ENCODE peak calls at places on chromosomes 11 and 22, in nine cellular contexts. One of them, this sample, is unnamed.

GRCh38 chr22:42427211-42427610 is 5.0 kb downstream of the NFAM1 start:
- DNase-seq in heart right ventricle: no peak
- DNase-seq in body of pancreas: no peak
- DNase-seq in brain microvascular endothelial cell: no peak
- DNase-seq in cardiac muscle cell: no peak
- DNase-seq in H1: no peak
- DNase-seq in ovary: no peak
- DNase-seq in GM23338: no peak
- DNase-seq in lung: no peak
- DNase-seq in this sample: no peak

GRCh38 chr11:10973416-10973815 is 115.6 kb upstream of the ZBED5 start:
- DNase-seq in GM23338: no peak
- DNase-seq in brain microvascular endothelial cell: no peak
- DNase-seq in body of pancreas: peak; percentile 6
- DNase-seq in ovary: no peak
- DNase-seq in H1: no peak
- DNase-seq in heart right ventricle: no peak
- DNase-seq in lung: no peak
- DNase-seq in cardiac muscle cell: no peak
- DNase-seq in this sample: no peak

GRCh38 chr22:38940985-38941384 is 16.4 kb upstream of the APOBEC3A start:
- DNase-seq in cardiac muscle cell: no peak
- DNase-seq in heart right ventricle: no peak
- DNase-seq in body of pancreas: no peak
- DNase-seq in H1: no peak
- DNase-seq in brain microvascular endothelial cell: no peak
- DNase-seq in GM23338: no peak
- DNase-seq in ovary: no peak
- DNase-seq in lung: no peak
- DNase-seq in this sample: no peak

GRCh38 chr11:7582338-7582985 is 68.7 kb downstream of the PPFIBP2 start:
- DNase-seq in H1: no peak
- DNase-seq in cardiac muscle cell: no peak
- DNase-seq in GM23338: no peak
- DNase-seq in body of pancreas: no peak
- DNase-seq in ovary: peak; percentile 56
- DNase-seq in heart right ventricle: no peak
- DNase-seq in brain microvascular endothelial cell: no peak
- DNase-seq in lung: no peak
- DNase-seq in this sample: no peak

GRCh38 chr11:120147094-120147949 is 9.4 kb upstream of the TRIM29 start:
- DNase-seq in ovary: no peak
- DNase-seq in brain microvascular endothelial cell: no peak
- DNase-seq in lung: no peak
- DNase-seq in H1: peak; percentile 41
- DNase-seq in GM23338: no peak
- DNase-seq in cardiac muscle cell: no peak
- DNase-seq in body of pancreas: no peak
- DNase-seq in heart right ventricle: no peak
- DNase-seq in this sample: no peak

GRCh38 chr11:82523141-82523540 is 210.5 kb downstream of the FAM181B start:
- DNase-seq in heart right ventricle: no peak
- DNase-seq in lung: no peak
- DNase-seq in ovary: peak; percentile 31
- DNase-seq in H1: no peak
- DNase-seq in body of pancreas: peak; percentile 14
- DNase-seq in cardiac muscle cell: no peak
- DNase-seq in brain microvascular endothelial cell: no peak
- DNase-seq in GM23338: peak; percentile 48
- DNase-seq in this sample: no peak

GRCh38 chr11:28619870-28620540 is 511.8 kb downstream of the METTL15 start:
- DNase-seq in brain microvascular endothelial cell: peak; percentile 63
- DNase-seq in ovary: no peak
- DNase-seq in heart right ventricle: no peak
- DNase-seq in GM23338: no peak
- DNase-seq in lung: no peak
- DNase-seq in H1: no peak
- DNase-seq in cardiac muscle cell: no peak
- DNase-seq in body of pancreas: no peak
- DNase-seq in this sample: no peak

GRCh38 chr11:57315491-57315890 is 9.3 kb downstream of the TNKS1BP1 start:
- DNase-seq in heart right ventricle: no peak
- DNase-seq in brain microvascular endothelial cell: peak; percentile 54
- DNase-seq in ovary: no peak
- DNase-seq in cardiac muscle cell: no peak
- DNase-seq in lung: no peak
- DNase-seq in body of pancreas: peak; percentile 72
- DNase-seq in GM23338: peak; percentile 50
- DNase-seq in H1: no peak
- DNase-seq in this sample: no peak

GRCh38 chr11:61776561-61777075 is 15.8 kb downstream of the TMEM258 start:
- DNase-seq in heart right ventricle: peak; percentile 38
- DNase-seq in brain microvascular endothelial cell: peak; percentile 67
- DNase-seq in ovary: peak; percentile 76
- DNase-seq in lung: peak; percentile 41
- DNase-seq in GM23338: peak; percentile 85
- DNase-seq in H1: peak; percentile 89
- DNase-seq in body of pancreas: peak; percentile 76
- DNase-seq in cardiac muscle cell: peak; percentile 71
- DNase-seq in this sample: peak; percentile 65

GRCh38 chr11:3160252-3161031 is 4.7 kb downstream of the OSBPL5 start:
- DNase-seq in heart right ventricle: peak; percentile 87
- DNase-seq in lung: peak; percentile 84
- DNase-seq in GM23338: peak; percentile 98
- DNase-seq in H1: peak; percentile 91
- DNase-seq in body of pancreas: peak; percentile 87
- DNase-seq in cardiac muscle cell: peak; percentile 96
- DNase-seq in ovary: peak; percentile 88
- DNase-seq in brain microvascular endothelial cell: peak; percentile 90
- DNase-seq in this sample: peak; percentile 14

GRCh38 chr22:44088976-44089570 is 65.0 kb downstream of the PARVB start:
- DNase-seq in lung: no peak
- DNase-seq in body of pancreas: no peak
- DNase-seq in H1: no peak
- DNase-seq in cardiac muscle cell: no peak
- DNase-seq in brain microvascular endothelial cell: peak; percentile 42
- DNase-seq in heart right ventricle: peak; percentile 61
- DNase-seq in ovary: no peak
- DNase-seq in GM23338: no peak
- DNase-seq in this sample: no peak

GRCh38 chr11:56497010-56497409 is 5.8 kb upstream of the OR5M8 start:
- DNase-seq in heart right ventricle: no peak
- DNase-seq in brain microvascular endothelial cell: no peak
- DNase-seq in cardiac muscle cell: no peak
- DNase-seq in ovary: no peak
- DNase-seq in body of pancreas: no peak
- DNase-seq in GM23338: no peak
- DNase-seq in lung: no peak
- DNase-seq in H1: no peak
- DNase-seq in this sample: no peak

GRCh38 chr11:84865257-84865656 is 761.9 kb downstream of the DLG2 start:
- DNase-seq in ovary: no peak
- DNase-seq in H1: no peak
- DNase-seq in cardiac muscle cell: no peak
- DNase-seq in lung: no peak
- DNase-seq in heart right ventricle: no peak
- DNase-seq in body of pancreas: no peak
- DNase-seq in brain microvascular endothelial cell: no peak
- DNase-seq in GM23338: no peak
- DNase-seq in this sample: no peak

GRCh38 chr11:111329306-111330204 is 31.2 kb downstream of the POU2AF3 start:
- DNase-seq in cardiac muscle cell: no peak
- DNase-seq in GM23338: no peak
- DNase-seq in H1: no peak
- DNase-seq in body of pancreas: peak; percentile 71
- DNase-seq in ovary: peak; percentile 58
- DNase-seq in lung: no peak
- DNase-seq in brain microvascular endothelial cell: no peak
- DNase-seq in heart right ventricle: peak; percentile 48
- DNase-seq in this sample: no peak

GRCh38 chr22:23431337-23432072 is 148.6 kb downstream of the IGLL1 start:
- DNase-seq in H1: no peak
- DNase-seq in body of pancreas: no peak
- DNase-seq in cardiac muscle cell: peak; percentile 30
- DNase-seq in GM23338: no peak
- DNase-seq in lung: no peak
- DNase-seq in ovary: peak; percentile 35
- DNase-seq in heart right ventricle: no peak
- DNase-seq in brain microvascular endothelial cell: peak; percentile 40
- DNase-seq in this sample: no peak

GRCh38 chr11:46661836-46662235 is 38.6 kb downstream of the ARHGAP1 start:
- DNase-seq in lung: no peak
- DNase-seq in H1: no peak
- DNase-seq in cardiac muscle cell: no peak
- DNase-seq in GM23338: no peak
- DNase-seq in brain microvascular endothelial cell: no peak
- DNase-seq in heart right ventricle: no peak
- DNase-seq in ovary: no peak
- DNase-seq in body of pancreas: no peak
- DNase-seq in this sample: no peak

GRCh38 chr11:91970604-91971003 is 254.0 kb upstream of the FAT3 start:
- DNase-seq in cardiac muscle cell: no peak
- DNase-seq in GM23338: no peak
- DNase-seq in lung: no peak
- DNase-seq in ovary: no peak
- DNase-seq in H1: no peak
- DNase-seq in body of pancreas: no peak
- DNase-seq in heart right ventricle: no peak
- DNase-seq in brain microvascular endothelial cell: no peak
- DNase-seq in this sample: no peak

GRCh38 chr11:69211540-69212120 is 55.9 kb downstream of the SMIM38 start:
- DNase-seq in GM23338: no peak
- DNase-seq in brain microvascular endothelial cell: no peak
- DNase-seq in heart right ventricle: no peak
- DNase-seq in cardiac muscle cell: no peak
- DNase-seq in H1: no peak
- DNase-seq in lung: no peak
- DNase-seq in body of pancreas: no peak
- DNase-seq in ovary: no peak
- DNase-seq in this sample: no peak

GRCh38 chr22:17851754-17852153 is 77.5 kb upstream of the BID start:
- DNase-seq in cardiac muscle cell: peak; percentile 68
- DNase-seq in body of pancreas: no peak
- DNase-seq in GM23338: no peak
- DNase-seq in ovary: no peak
- DNase-seq in heart right ventricle: peak; percentile 57
- DNase-seq in brain microvascular endothelial cell: no peak
- DNase-seq in H1: no peak
- DNase-seq in lung: no peak
- DNase-seq in this sample: no peak
- H3K36me3 ChIP-seq in cardiac muscle cell: peaks cover 5% of the 10 kb centered on the region
- H3K36me3 ChIP-seq in body of pancreas: peaks cover 2% of the 10 kb centered on the region
- H3K36me3 ChIP-seq in GM23338: no peaks in the 10 kb centered on the region
- H3K36me3 ChIP-seq in ovary: no peaks in the 10 kb centered on the region
- H3K36me3 ChIP-seq in heart right ventricle: no peaks in the 10 kb centered on the region
- H3K36me3 ChIP-seq in brain microvascular endothelial cell: no peaks in the 10 kb centered on the region
- H3K36me3 ChIP-seq in H1: no peaks in the 10 kb centered on the region
- H3K36me3 ChIP-seq in lung: no peaks in the 10 kb centered on the region
- H3K36me3 ChIP-seq in this sample: peaks cover 87% of the 10 kb centered on the region

DNA sequence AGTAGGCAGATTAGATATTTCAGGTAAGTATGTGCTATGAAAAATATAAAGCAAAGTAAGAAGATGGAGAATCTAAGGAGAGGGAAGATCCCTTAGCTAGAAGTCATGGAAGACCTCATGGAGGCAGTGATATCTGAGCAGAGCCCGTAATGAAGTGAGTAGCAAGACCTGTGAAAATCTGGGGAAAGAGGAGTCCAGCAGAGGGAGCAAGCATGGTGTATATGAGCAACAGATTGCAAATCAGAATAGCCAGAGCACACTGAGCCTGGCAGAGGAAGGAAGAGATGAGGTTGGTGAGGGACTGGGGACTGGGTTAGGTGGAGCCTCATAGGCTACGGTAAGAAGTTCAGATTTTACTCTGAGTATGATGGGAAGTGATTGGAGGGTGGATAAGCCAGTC is 9.4 kb downstream of the LHFPL7 start:
- DNase-seq in GM23338: peak; percentile 66
- DNase-seq in heart right ventricle: no peak
- DNase-seq in cardiac muscle cell: peak; percentile 29
- DNase-seq in ovary: no peak
- DNase-seq in body of pancreas: peak; percentile 21
- DNase-seq in brain microvascular endothelial cell: peak; percentile 44
- DNase-seq in lung: no peak
- DNase-seq in H1: no peak
- DNase-seq in this sample: peak; percentile 11
- TF ChIP-seq CTCF in GM23338: peak; percentile 52
- TF ChIP-seq CTCF in heart right ventricle: no peak
- TF ChIP-seq CTCF in cardiac muscle cell: peak; percentile 57
- TF ChIP-seq CTCF in ovary: no peak
- TF ChIP-seq CTCF in body of pancreas: no peak
- TF ChIP-seq CTCF in brain microvascular endothelial cell: peak; percentile 65
- TF ChIP-seq CTCF in lung: no peak
- TF ChIP-seq CTCF in H1: peak; percentile 17
- TF ChIP-seq CTCF in this sample: peak; percentile 51

GRCh38 chr11:123725995-123726655 is 15.3 kb downstream of the ZNF202 start:
- DNase-seq in ovary: no peak
- DNase-seq in cardiac muscle cell: no peak
- DNase-seq in lung: no peak
- DNase-seq in H1: no peak
- DNase-seq in body of pancreas: no peak
- DNase-seq in GM23338: no peak
- DNase-seq in brain microvascular endothelial cell: no peak
- DNase-seq in heart right ventricle: no peak
- DNase-seq in this sample: no peak
- H3K36me3 ChIP-seq in ovary: peaks cover 5% of the 10 kb centered on the region
- H3K36me3 ChIP-seq in cardiac muscle cell: peaks cover 55% of the 10 kb centered on the region
- H3K36me3 ChIP-seq in lung: peaks cover 40% of the 10 kb centered on the region
- H3K36me3 ChIP-seq in H1: peaks cover 57% of the 10 kb centered on the region
- H3K36me3 ChIP-seq in body of pancreas: peaks cover 50% of the 10 kb centered on the region
- H3K36me3 ChIP-seq in GM23338: peaks cover 67% of the 10 kb centered on the region
- H3K36me3 ChIP-seq in brain microvascular endothelial cell: peaks cover 52% of the 10 kb centered on the region
- H3K36me3 ChIP-seq in heart right ventricle: peaks cover 52% of the 10 kb centered on the region
- H3K36me3 ChIP-seq in this sample: peaks cover 78% of the 10 kb centered on the region

GRCh38 chr11:9056467-9056866 is 34.9 kb downstream of the SCUBE2 start:
- DNase-seq in GM23338: no peak
- DNase-seq in H1: no peak
- DNase-seq in ovary: no peak
- DNase-seq in lung: no peak
- DNase-seq in body of pancreas: no peak
- DNase-seq in cardiac muscle cell: no peak
- DNase-seq in brain microvascular endothelial cell: no peak
- DNase-seq in heart right ventricle: no peak
- DNase-seq in this sample: no peak

GRCh38 chr11:9057032-9057431 is 34.4 kb downstream of the SCUBE2 start:
- DNase-seq in brain microvascular endothelial cell: no peak
- DNase-seq in heart right ventricle: no peak
- DNase-seq in H1: no peak
- DNase-seq in lung: no peak
- DNase-seq in ovary: no peak
- DNase-seq in body of pancreas: no peak
- DNase-seq in GM23338: no peak
- DNase-seq in cardiac muscle cell: no peak
- DNase-seq in this sample: no peak

GRCh38 chr11:9061807-9062206 is 29.6 kb downstream of the SCUBE2 start:
- DNase-seq in brain microvascular endothelial cell: no peak
- DNase-seq in body of pancreas: no peak
- DNase-seq in ovary: no peak
- DNase-seq in H1: no peak
- DNase-seq in heart right ventricle: no peak
- DNase-seq in lung: no peak
- DNase-seq in GM23338: no peak
- DNase-seq in cardiac muscle cell: no peak
- DNase-seq in this sample: no peak

GRCh38 chr11:9057888-9058287 is 33.5 kb downstream of the SCUBE2 start:
- DNase-seq in ovary: no peak
- DNase-seq in brain microvascular endothelial cell: no peak
- DNase-seq in H1: peak; percentile 39
- DNase-seq in cardiac muscle cell: no peak
- DNase-seq in body of pancreas: no peak
- DNase-seq in heart right ventricle: no peak
- DNase-seq in lung: no peak
- DNase-seq in GM23338: peak; percentile 76
- DNase-seq in this sample: no peak

GRCh38 chr11:9060700-9061111 is 30.7 kb downstream of the SCUBE2 start:
- DNase-seq in lung: no peak
- DNase-seq in body of pancreas: no peak
- DNase-seq in heart right ventricle: no peak
- DNase-seq in ovary: no peak
- DNase-seq in GM23338: peak; percentile 83
- DNase-seq in brain microvascular endothelial cell: no peak
- DNase-seq in H1: no peak
- DNase-seq in cardiac muscle cell: peak; percentile 17
- DNase-seq in this sample: peak; percentile 19
- TF ChIP-seq CTCF in lung: no peak
- TF ChIP-seq CTCF in body of pancreas: no peak
- TF ChIP-seq CTCF in heart right ventricle: no peak
- TF ChIP-seq CTCF in ovary: no peak
- TF ChIP-seq CTCF in GM23338: peak; percentile 62
- TF ChIP-seq CTCF in brain microvascular endothelial cell: peak; percentile 52
- TF ChIP-seq CTCF in H1: peak; percentile 47
- TF ChIP-seq CTCF in cardiac muscle cell: peak; percentile 27
- TF ChIP-seq CTCF in this sample: peak; percentile 62

This sample was measured in OCI-LY7.